ENCODE peak calls at places on chromosomes 7 and 10, in seven cellular contexts. S, D, I, Q, C, B and A are unnamed samples.

GRCh38 chr10:130961506-130962239 is 349.8 kb downstream of the TCERG1L start:
- DNase-seq in Q (no peak), D (no peak), C (no peak), I (no peak), B (no peak), S (no peak), A (no peak)

GRCh38 chr7:50466815-50467569 is 16.8 kb upstream of the FIGNL1 start:
- DNase-seq in D (no peak), S (no peak), I (no peak), Q (no peak), B (no peak), C (no peak), A (no peak)

GRCh38 chr7:1531263-1531978 is 919 bp downstream of the MAFK start:
- DNase-seq in Q (peak), B (peak), C (no peak), I (no peak), S (no peak), D (peak), A (peak)

GRCh38 chr10:87750001-87750651 is 67.9 kb downstream of the ATAD1 start:
- DNase-seq in Q (peak), S (peak), C (no peak), B (no peak), D (peak), I (no peak), A (no peak)

GRCh38 chr10:122344741-122345258 is 29.7 kb upstream of the PLEKHA1 start:
- DNase-seq in D (peak), I (no peak), B (peak), Q (no peak), S (no peak), C (no peak), A (no peak)

GRCh38 chr10:26380815-26381214 is 57.3 kb upstream of the APBB1IP start:
- DNase-seq in I (no peak), C (no peak), B (no peak), D (no peak), Q (no peak), S (no peak), A (no peak)

GRCh38 chr10:84539244-84539643 is 210.9 kb downstream of the CCSER2 start:
- DNase-seq in Q (no peak), C (no peak), S (peak), B (no peak), D (no peak), I (no peak), A (no peak)

GRCh38 chr10:130859427-130859826 is 452.1 kb downstream of the TCERG1L start:
- DNase-seq in C (no peak), S (no peak), D (no peak), Q (no peak), I (no peak), B (no peak), A (no peak)

GRCh38 chr7:94089806-94090205 is 85.7 kb upstream of the BET1 start:
- DNase-seq in D (no peak), B (no peak), Q (no peak), C (no peak), I (no peak), S (no peak), A (no peak)

GRCh38 chr7:94088560-94088959 is 84.4 kb upstream of the BET1 start:
- DNase-seq in C (no peak), I (no peak), Q (no peak), S (no peak), B (no peak), D (peak), A (no peak)

GRCh38 chr7:94092980-94093379 is 88.8 kb upstream of the BET1 start:
- DNase-seq in D (no peak), B (no peak), C (no peak), I (no peak), Q (no peak), S (no peak), A (no peak)

GRCh38 chr7:94087664-94088352 is 83.7 kb upstream of the BET1 start:
- DNase-seq in D (peak), Q (peak), B (peak), S (peak), I (peak), C (peak), A (peak)
- TF ChIP-seq CTCF in D (peak), Q (peak), B (peak), S (peak), I (peak), C (peak), A (peak)

GRCh38 chr10:110597476-110597875 is 30.0 kb downstream of the SMC3 start:
- DNase-seq in D (no peak), C (no peak), Q (no peak), S (no peak), B (no peak), I (no peak), A (no peak)

GRCh38 chr10:110600487-110601101 is 33.1 kb downstream of the SMC3 start:
- DNase-seq in Q (peak), S (peak), B (peak), D (peak), I (peak), C (peak), A (peak)
- TF ChIP-seq CTCF in Q (peak), S (peak), B (peak), D (peak), I (peak), C (peak), A (peak)

DNA sequence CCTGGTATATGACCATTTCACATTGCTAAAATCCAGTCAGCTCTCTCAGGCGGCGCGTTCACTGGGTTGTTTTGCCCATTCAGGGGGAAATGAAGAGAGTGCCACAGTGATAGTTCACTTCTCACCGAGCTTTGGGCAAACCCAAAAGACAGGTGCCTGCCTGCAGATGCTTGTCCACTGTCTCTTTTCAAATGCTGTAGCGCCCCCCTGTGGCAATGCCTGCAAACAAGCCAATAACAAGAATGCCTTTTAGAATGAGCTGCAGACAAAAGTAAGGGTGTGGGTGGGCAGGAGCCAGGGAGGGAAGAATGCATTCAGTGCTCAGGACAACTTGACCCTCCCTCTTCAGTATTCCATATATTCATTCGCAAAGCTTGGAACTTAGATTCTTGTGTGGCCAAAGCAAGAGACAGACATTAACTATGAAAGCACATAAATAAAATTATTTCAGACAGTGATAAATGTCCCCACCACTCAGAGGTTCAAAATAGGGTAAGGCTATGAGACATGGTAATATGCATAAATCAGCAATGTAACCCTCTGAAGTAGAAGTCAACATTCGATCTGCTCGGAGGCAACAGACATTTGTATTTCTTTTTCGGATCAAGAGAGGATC is 86.9 kb downstream of the JAZF1 start:
- DNase-seq in Q (peak), B (peak), C (peak), I (peak), S (no peak), D (peak), A (peak)
- TF ChIP-seq CTCF in Q (peak), B (peak), C (peak), I (peak), S (peak), D (peak), A (peak)

GRCh38 chr7:154795437-154795836 is 207.5 kb downstream of the PAXIP1 start:
- DNase-seq in S (no peak), C (no peak), D (no peak), B (no peak), Q (no peak), I (no peak), A (no peak)

GRCh38 chr7:154792436-154793055 is 210.4 kb downstream of the PAXIP1 start:
- DNase-seq in I (no peak), S (no peak), D (no peak), C (no peak), Q (no peak), B (no peak), A (no peak)

GRCh38 chr7:154794147-154794780 is 208.7 kb downstream of the PAXIP1 start:
- DNase-seq in I (peak), Q (no peak), S (no peak), D (no peak), C (peak), B (peak), A (no peak)

GRCh38 chr7:154791611-154792010 is 211.3 kb downstream of the PAXIP1 start:
- DNase-seq in B (no peak), D (no peak), Q (no peak), S (no peak), C (no peak), I (no peak), A (no peak)

DNA sequence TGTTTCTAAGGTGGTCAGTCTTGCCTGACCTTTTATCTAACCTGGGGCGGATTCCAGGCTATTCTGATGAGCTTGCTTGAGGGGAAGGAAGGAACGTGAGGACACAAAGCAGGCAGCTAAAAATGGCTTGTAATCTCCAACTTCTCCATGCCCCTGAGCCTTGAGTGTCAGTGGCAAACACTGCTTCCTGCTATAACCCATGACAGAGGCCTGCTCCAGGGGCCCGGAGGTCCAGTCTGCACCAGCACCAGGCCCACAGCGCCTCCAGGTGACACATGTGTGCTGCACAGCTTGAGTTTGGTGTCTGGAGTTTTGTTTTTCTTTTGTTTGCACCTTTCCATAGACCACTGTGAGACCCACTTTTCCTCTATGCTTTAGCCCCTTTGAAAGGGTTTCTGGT is 207.9 kb downstream of the PAXIP1 start:
- DNase-seq in Q (no peak), C (no peak), B (no peak), I (peak), S (no peak), D (no peak), A (no peak)
- TF ChIP-seq CTCF in Q (no peak), C (no peak), B (no peak), I (peak), S (no peak), D (no peak), A (no peak)

DNA sequence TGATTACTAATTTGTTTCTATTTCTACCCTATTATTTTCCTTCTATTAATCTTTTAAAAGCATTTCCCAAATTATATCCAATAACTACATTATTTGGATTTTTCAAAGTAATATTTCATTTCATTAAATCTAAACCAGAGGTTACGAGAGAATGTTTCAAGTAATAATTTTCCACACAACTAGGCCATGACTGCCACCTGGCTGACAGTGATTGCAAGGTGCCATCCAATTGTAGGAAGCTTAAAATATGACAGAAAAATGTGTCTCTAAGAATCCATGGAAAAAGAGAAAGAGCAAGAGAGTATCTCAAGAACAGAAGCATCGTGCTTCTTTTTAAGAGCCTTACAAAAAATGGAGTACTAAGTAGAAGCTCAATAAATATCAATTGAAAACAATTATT is 48.7 kb downstream of the TPK1 start:
- DNase-seq in B (peak), I (peak), D (peak), Q (no peak), C (no peak), S (no peak), A (peak)
- TF ChIP-seq CTCF in B (peak), I (peak), D (no peak), Q (peak), C (no peak), S (no peak), A (peak)

GRCh38 chr10:47283848-47284247 is 16.1 kb upstream of the GDF10 start:
- DNase-seq in B (no peak), S (no peak), Q (no peak), D (no peak), C (no peak), I (no peak), A (no peak)

GRCh38 chr10:47282005-47282656 is 17.9 kb upstream of the GDF10 start:
- DNase-seq in S (no peak), C (no peak), I (no peak), Q (no peak), B (no peak), D (no peak), A (no peak)

GRCh38 chr10:47282657-47283018 is 17.4 kb upstream of the GDF10 start:
- DNase-seq in S (no peak), I (no peak), Q (no peak), B (no peak), D (no peak), C (no peak), A (no peak)

GRCh38 chr10:47285381-47286115 is 14.4 kb upstream of the GDF10 start:
- DNase-seq in S (no peak), B (no peak), Q (no peak), D (no peak), C (no peak), I (no peak), A (no peak)

GRCh38 chr10:47283101-47283630 is 16.8 kb upstream of the GDF10 start:
- DNase-seq in I (no peak), D (no peak), Q (no peak), C (no peak), B (no peak), S (no peak), A (no peak)
- TF ChIP-seq CTCF in I (no peak), D (no peak), Q (no peak), C (no peak), B (no peak), S (no peak), A (no peak)

GRCh38 chr7:21104124-21104500 is 317.4 kb upstream of the SP8 start:
- DNase-seq in C (no peak), S (no peak), D (no peak), I (no peak), Q (no peak), B (no peak), A (peak)

GRCh38 chr7:21099955-21100354 is 313.3 kb upstream of the SP8 start:
- DNase-seq in Q (peak), S (no peak), D (no peak), I (no peak), C (no peak), B (no peak), A (peak)

GRCh38 chr7:21103426-21104123 is 316.9 kb upstream of the SP8 start:
- DNase-seq in I (no peak), D (no peak), C (no peak), S (no peak), B (no peak), Q (no peak), A (no peak)

GRCh38 chr7:21099432-21099831 is 312.7 kb upstream of the SP8 start:
- DNase-seq in I (no peak), D (no peak), S (no peak), B (no peak), C (peak), Q (no peak), A (peak)
- TF ChIP-seq CTCF in I (no peak), D (no peak), S (no peak), B (no peak), C (no peak), Q (no peak), A (no peak)